ENCODE peak calls at places on chromosome 15, in five cellular contexts. G is A549, D is ovary, N is lower leg skin, Y is Peyer's patch. R is an unnamed sample.
A peak's percentile ranks its signal among the peaks of the same experiment; 100 is the strongest.

GRCh38 chr15:57792729-57793449 is 86.4 kb downstream of the POLR2M start:
- DNase-seq in D (no peak), G (no peak), N (no peak), Y (peak; percentile 80), R (no peak)

GRCh38 chr15:75109731-75110130 is 86.3 kb downstream of the PPCDC start:
- DNase-seq in G (no peak), D (no peak), Y (no peak), N (no peak), R (no peak)

GRCh38 chr15:52294881-52295420 is 653 bp downstream of the MYO5C start:
- DNase-seq in D (no peak), G (no peak), N (no peak), Y (no peak), R (no peak)

GRCh38 chr15:51312754-51313390 is 25.5 kb downstream of the CYP19A1 start:
- DNase-seq in Y (no peak), D (no peak), G (no peak), N (no peak), R (no peak)

GRCh38 chr15:58987036-58987435 is 427 bp upstream of the RNF111 start:
- DNase-seq in G (no peak), D (no peak), N (no peak), Y (no peak), R (no peak)

GRCh38 chr15:92930776-92931175 is 30.7 kb downstream of the CHD2 start:
- DNase-seq in Y (no peak), N (no peak), D (no peak), G (no peak), R (no peak)

GRCh38 chr15:45606413-45606812 is 19.2 kb downstream of the BLOC1S6 start:
- DNase-seq in G (no peak), Y (no peak), D (no peak), N (no peak), R (no peak)

GRCh38 chr15:65816441-65816840 is 24.3 kb upstream of the DENND4A start:
- DNase-seq in N (no peak), D (no peak), G (no peak), Y (no peak), R (no peak)

GRCh38 chr15:22945071-22945470 is 35.1 kb downstream of the CYFIP1 start:
- DNase-seq in D (no peak), G (no peak), Y (no peak), N (no peak), R (no peak)

GRCh38 chr15:85485956-85486567 is 105.7 kb downstream of the AKAP13 start:
- DNase-seq in N (peak; percentile 80), Y (peak; percentile 88), D (no peak), G (peak; percentile 84), R (no peak)

GRCh38 chr15:101450561-101451145 is 38.9 kb downstream of the PCSK6 start:
- DNase-seq in G (no peak), N (no peak), D (no peak), Y (no peak), R (no peak)

GRCh38 chr15:93831641-93832040 is 399.7 kb upstream of the MCTP2 start:
- DNase-seq in G (no peak), N (no peak), D (no peak), Y (no peak), R (no peak)

GRCh38 chr15:22265961-22266360 is 185.6 kb downstream of the OR4M2 start:
- DNase-seq in D (no peak), G (no peak), N (no peak), Y (no peak), R (no peak)

GRCh38 chr15:91894606-91895005 is 41.1 kb downstream of the SLCO3A1 start:
- DNase-seq in Y (no peak), D (no peak), G (no peak), N (peak; percentile 39), R (no peak)

GRCh38 chr15:94287794-94288246 is 56.5 kb downstream of the MCTP2 start:
- DNase-seq in D (no peak), N (no peak), Y (peak; percentile 83), G (no peak), R (no peak)

GRCh38 chr15:78012643-78013077 is 64.9 kb downstream of the TBC1D2B start:
- DNase-seq in G (peak; percentile 65), N (no peak), D (peak; percentile 35), Y (peak; percentile 82), R (no peak)

GRCh38 chr15:99961011-99961441 is 227.8 kb upstream of the LYSMD4 start:
- DNase-seq in Y (peak; percentile 46), G (peak; percentile 34), N (peak; percentile 16), D (no peak), R (no peak)

GRCh38 chr15:60396100-60396499 is 1.7 kb downstream of the ANXA2 start:
- DNase-seq in Y (no peak), D (no peak), N (no peak), G (peak; percentile 69), R (no peak)

GRCh38 chr15:60396964-60397771 is 618 bp downstream of the ANXA2 start:
- DNase-seq in Y (peak; percentile 89), N (peak; percentile 78), G (peak; percentile 87), D (peak; percentile 53), R (no peak)

GRCh38 chr15:60396560-60396963 is 1.2 kb downstream of the ANXA2 start:
- DNase-seq in Y (no peak), N (no peak), G (peak; percentile 80), D (no peak), R (no peak)

GRCh38 chr15:60392986-60393811 is 4.6 kb downstream of the ANXA2 start:
- DNase-seq in D (peak; percentile 52), N (peak; percentile 86), Y (peak; percentile 86), G (peak; percentile 98), R (no peak)

GRCh38 chr15:60395276-60396011 is 2.3 kb downstream of the ANXA2 start:
- DNase-seq in Y (no peak), N (no peak), G (no peak), D (no peak), R (no peak)
- TF ChIP-seq POLR2A in Y (no peak), N (no peak), G (no peak), D (no peak), R (no peak)

GRCh38 chr15:41903782-41904181 is 9.9 kb upstream of the SPTBN5 start:
- DNase-seq in N (no peak), G (no peak), Y (no peak), D (no peak), R (no peak)

GRCh38 chr15:41908681-41909461 is 15.0 kb upstream of the SPTBN5 start:
- DNase-seq in D (no peak), N (no peak), G (no peak), Y (no peak), R (no peak)

GRCh38 chr15:41905360-41905793 is 11.5 kb upstream of the SPTBN5 start:
- DNase-seq in G (no peak), D (no peak), N (no peak), Y (no peak), R (no peak)

GRCh38 chr15:41904487-41905359 is 10.9 kb upstream of the SPTBN5 start:
- DNase-seq in G (peak; percentile 58), N (peak; percentile 55), Y (peak; percentile 89), D (peak; percentile 76), R (peak; percentile 69)

GRCh38 chr15:41906608-41907007 is 12.8 kb upstream of the SPTBN5 start:
- DNase-seq in G (no peak), Y (no peak), D (no peak), N (no peak), R (no peak)
- TF ChIP-seq POLR2A in G (no peak), Y (no peak), D (no peak), N (no peak), R (no peak)

GRCh38 chr15:44426975-44427755 is at the start of gene CTDSPL2:
- DNase-seq in G (peak; percentile 98), D (peak; percentile 98), Y (peak; percentile 98), N (peak; percentile 97), R (peak; percentile 89)
- TF ChIP-seq POLR2A in G (peak; percentile 63), D (peak; percentile 50), Y (no peak), N (no peak), R (peak; percentile 90)

DNA sequence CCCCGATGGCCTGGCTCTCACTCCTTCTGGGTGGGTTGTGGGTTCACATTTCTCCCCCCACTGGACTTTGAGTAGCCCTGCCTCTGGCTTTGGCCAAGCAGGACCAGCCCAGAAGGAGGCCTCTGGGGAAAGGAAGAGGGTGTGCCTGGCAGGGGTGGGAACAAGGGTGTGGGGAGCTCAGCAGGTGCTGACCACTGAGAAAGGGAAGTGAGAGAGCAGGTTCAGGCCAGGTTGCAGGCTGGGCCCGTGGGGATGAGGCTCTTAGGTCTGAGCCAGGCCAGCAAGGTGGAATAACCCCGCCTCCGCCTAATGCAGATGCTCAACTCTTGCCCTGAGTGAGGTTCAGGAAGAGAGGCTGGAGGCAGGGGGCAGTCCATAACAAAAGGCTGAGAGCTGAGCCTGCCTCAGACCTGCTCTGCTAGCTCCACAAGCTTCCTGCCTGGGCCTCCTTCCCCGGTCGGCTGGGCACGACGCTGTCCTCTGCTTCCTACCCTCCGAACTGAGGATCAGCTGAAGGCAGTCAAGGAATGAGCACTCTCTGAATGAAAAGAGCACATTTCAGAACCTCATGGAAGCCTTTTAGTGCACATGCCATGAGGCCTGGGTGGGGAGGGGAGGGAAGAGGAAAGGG is 82.7 kb downstream of the TLE3 start:
- DNase-seq in D (no peak), Y (peak; percentile 91), N (no peak), G (no peak), R (no peak)
- TF ChIP-seq POLR2A in D (no peak), Y (no peak), N (no peak), G (no peak), R (no peak)

GRCh38 chr15:89101302-89102191 is 13.3 kb downstream of the ABHD2 start:
- DNase-seq in G (peak; percentile 98), N (peak; percentile 67), Y (peak; percentile 72), D (peak; percentile 79), R (peak; percentile 45)
- TF ChIP-seq POLR2A in G (no peak), N (no peak), Y (no peak), D (no peak), R (no peak)

GRCh38 chr15:37394402-37395099 is 294.2 kb upstream of the MEIS2 start:
- DNase-seq in N (no peak), G (no peak), D (no peak), Y (no peak), R (no peak)
- TF ChIP-seq POLR2A in N (no peak), G (no peak), D (no peak), Y (no peak), R (no peak)

GRCh38 chr15:64095795-64096485 is at the start of gene SNX1:
- DNase-seq in Y (peak; percentile 97), G (peak; percentile 95), N (peak; percentile 94), D (peak; percentile 98), R (peak; percentile 59)
- TF ChIP-seq POLR2A in Y (peak; percentile 92), G (peak; percentile 86), N (no peak), D (peak; percentile 93), R (peak; percentile 81)

GRCh38 chr15:31046759-31047359 is 54.7 kb downstream of the TRPM1 start:
- DNase-seq in Y (no peak), N (no peak), D (no peak), G (no peak), R (no peak)
- TF ChIP-seq POLR2A in Y (no peak), N (no peak), D (no peak), G (no peak), R (no peak)